ENCODE peak calls at places on chromosomes 12 and 14, in seven cellular contexts. G is activated CD4-positive, alpha-beta T cell treated with anti-CD3 and anti-CD28 coated beads for 4 hours; L is T1000; M is stimulated activated CD8-positive, alpha-beta memory T cell treated with anti-CD3 and anti-CD28 coated beads, Interleukin-2, amount 100 ng/mL, for 48 hours; Y is substantia nigra; F is mucosa of descending colon; W is mammary epithelial cell. I is an unnamed sample.

GRCh38 chr14:105375635-105376057 is 22.7 kb upstream of the TEX22 start:
- DNase-seq in F (no peak), L (no peak), G (peak), M (peak), Y (no peak), W (no peak), I (peak)

GRCh38 chr14:94689218-94689984 is 77.2 kb downstream of the SERPINA3 start:
- DNase-seq in W (peak), M (peak), Y (no peak), F (no peak), L (no peak), G (no peak), I (peak)

GRCh38 chr14:68088463-68088862 is 268.9 kb downstream of the RAD51B start:
- DNase-seq in L (no peak), Y (no peak), W (no peak), G (no peak), M (no peak), F (no peak), I (no peak)

GRCh38 chr12:67649165-67650126 is 901 bp downstream of the DYRK2 start:
- DNase-seq in F (peak), M (peak), L (no peak), Y (no peak), G (peak), W (no peak), I (peak)

GRCh38 chr12:49264466-49264872 is 413 bp upstream of the TUBA1C start:
- DNase-seq in F (no peak), Y (no peak), L (no peak), G (peak), W (no peak), M (peak), I (peak)

GRCh38 chr14:68230941-68231717 is 411.6 kb downstream of the RAD51B start:
- DNase-seq in M (no peak), L (no peak), W (peak), G (no peak), F (no peak), Y (no peak), I (no peak)

GRCh38 chr12:107091381-107091780 is 2.0 kb downstream of the CRY1 start:
- DNase-seq in M (no peak), Y (no peak), F (no peak), W (peak), L (no peak), G (no peak), I (no peak)

GRCh38 chr14:104372390-104373054 is 207.0 kb upstream of the C14orf180 start:
- DNase-seq in L (no peak), W (no peak), G (no peak), Y (no peak), F (no peak), M (no peak), I (no peak)

GRCh38 chr12:50201987-50202521 is 34.9 kb upstream of the CERS5 start:
- DNase-seq in W (peak), L (peak), M (no peak), Y (no peak), G (no peak), F (no peak), I (no peak)

GRCh38 chr14:67949771-67950170 is 130.2 kb downstream of the RAD51B start:
- DNase-seq in G (no peak), M (no peak), Y (no peak), F (no peak), W (no peak), L (no peak), I (no peak)

GRCh38 chr12:72077111-72077820 is 138.6 kb downstream of the TPH2 start:
- DNase-seq in W (peak), Y (no peak), F (no peak), M (no peak), G (no peak), L (no peak), I (no peak)

GRCh38 chr14:90757452-90757851 is 58.8 kb downstream of the TTC7B start:
- DNase-seq in F (no peak), M (no peak), W (no peak), G (no peak), L (no peak), Y (peak), I (no peak)

GRCh38 chr12:124381454-124382207 is 86.7 kb downstream of the RFLNA start:
- DNase-seq in M (no peak), W (peak), Y (peak), L (peak), G (no peak), F (peak), I (no peak)

GRCh38 chr12:70317781-70318180 is 48.3 kb upstream of the KCNMB4 start:
- DNase-seq in L (no peak), M (no peak), G (no peak), Y (no peak), W (no peak), F (no peak), I (no peak)

GRCh38 chr14:69481815-69482568 is 2.5 kb upstream of the PLEKHD1 start:
- DNase-seq in F (no peak), Y (no peak), L (no peak), W (no peak), M (no peak), G (no peak), I (no peak)

GRCh38 chr14:65250162-65250495 is 147.8 kb upstream of the MAX start:
- DNase-seq in L (no peak), M (no peak), G (no peak), W (no peak), F (no peak), Y (no peak), I (no peak)

GRCh38 chr12:101044512-101045074 is 165.4 kb downstream of the SLC5A8 start:
- DNase-seq in L (no peak), G (no peak), M (no peak), W (no peak), Y (no peak), F (no peak), I (no peak)

GRCh38 chr14:61632401-61633195 is 62.7 kb upstream of the HIF1A start:
- DNase-seq in Y (no peak), M (no peak), L (no peak), F (no peak), W (no peak), G (no peak), I (no peak)

GRCh38 chr12:116242740-116243139 is 34.8 kb downstream of the MED13L start:
- DNase-seq in G (no peak), L (no peak), Y (no peak), W (no peak), F (no peak), M (no peak), I (no peak)

GRCh38 chr12:50925920-50926319 is 26.4 kb upstream of the HIGD1C start:
- DNase-seq in Y (no peak), M (no peak), W (no peak), L (no peak), F (no peak), G (no peak), I (no peak)

GRCh38 chr12:28742791-28743190 is 406.3 kb upstream of the FAR2 start:
- DNase-seq in G (no peak), L (no peak), M (no peak), W (peak), F (no peak), Y (no peak), I (no peak)

GRCh38 chr12:79664518-79664917 is 26.2 kb downstream of the PAWR start:
- DNase-seq in W (no peak), Y (no peak), M (no peak), F (no peak), L (no peak), G (no peak), I (no peak)

GRCh38 chr14:55867726-55868125 is 250.5 kb upstream of the PELI2 start:
- DNase-seq in M (no peak), L (no peak), W (no peak), G (no peak), Y (no peak), F (no peak), I (no peak)

GRCh38 chr14:25431211-25432076 is 381.5 kb upstream of the STXBP6 start:
- DNase-seq in G (no peak), M (no peak), Y (no peak), W (no peak), L (no peak), F (no peak), I (no peak)

GRCh38 chr14:34051966-34052657 is 101.2 kb upstream of the EGLN3 start:
- DNase-seq in Y (no peak), W (peak), M (no peak), F (peak), L (peak), G (no peak), I (no peak)

GRCh38 chr12:17609152-17609551 is 480.8 kb downstream of the RERGL start:
- DNase-seq in L (peak), Y (no peak), G (no peak), W (no peak), M (no peak), F (no peak), I (no peak)

GRCh38 chr14:33475623-33476022 is 475.3 kb downstream of the EGLN3 start:
- DNase-seq in Y (peak), G (no peak), W (peak), F (no peak), L (peak), M (no peak), I (no peak)

GRCh38 chr14:24196071-24197061 is 1.1 kb upstream of the TM9SF1 start:
- DNase-seq in F (no peak), Y (no peak), L (no peak), G (no peak), W (peak), M (no peak), I (no peak)

GRCh38 chr14:29216316-29216715 is 449.7 kb downstream of the FOXG1 start:
- DNase-seq in L (no peak), G (no peak), Y (no peak), M (no peak), F (no peak), W (no peak), I (no peak)

GRCh38 chr14:101124860-101125259 is 221.3 kb upstream of the RTL1 start:
- DNase-seq in W (no peak), Y (no peak), F (no peak), G (no peak), M (no peak), L (no peak), I (peak)

GRCh38 chr12:116455540-116456306 is 103.5 kb upstream of the MAP1LC3B2 start:
- DNase-seq in F (no peak), W (peak), G (no peak), M (no peak), Y (no peak), L (peak), I (no peak)

I was measured in stimulated activated effector memory CD8-positive, alpha-beta T cell treated with anti-CD3 and anti-CD28 coated beads, Interleukin-12 subunit alpha, Interleukin-12 subunit beta, amount 100 ng/mL, for 72 hours.